ENCODE peak calls at places on chromosomes 3 and 15, in seven cellular contexts. U, R, C, N, T, H and K are unnamed samples.

GRCh38 chr3:132660745-132661067 is 577 bp downstream of the UBA5 start:
- DNase-seq in C (no peak), U (peak; percentile 47), N (no peak), T (no peak), H (peak; percentile 13), R (no peak), K (peak; percentile 15)

GRCh38 chr15:38589502-38589901 is 24.9 kb upstream of the RASGRP1 start:
- DNase-seq in C (peak; percentile 85), H (peak; percentile 86), N (no peak), U (no peak), T (no peak), R (no peak), K (peak; percentile 78)

GRCh38 chr15:45231061-45231576 is 20.9 kb upstream of the SLC28A2 start:
- DNase-seq in C (no peak), T (no peak), H (no peak), U (no peak), R (no peak), N (no peak), K (no peak)

GRCh38 chr3:32120480-32120879 is 14.1 kb downstream of the GPD1L start:
- DNase-seq in C (no peak), T (no peak), H (no peak), R (no peak), U (no peak), N (no peak), K (no peak)

GRCh38 chr15:41923424-41923999 is 29.7 kb upstream of the SPTBN5 start:
- DNase-seq in R (no peak), N (no peak), U (no peak), T (no peak), C (peak; percentile 47), H (no peak), K (no peak)

GRCh38 chr3:33186524-33187367 is 31.9 kb downstream of the SUSD5 start:
- DNase-seq in U (peak; percentile 93), N (no peak), H (peak; percentile 17), T (no peak), C (peak; percentile 24), R (no peak), K (no peak)

GRCh38 chr3:9468460-9468859 is 71.0 kb downstream of the SETD5 start:
- DNase-seq in N (no peak), H (no peak), R (no peak), C (no peak), U (no peak), T (no peak), K (no peak)

GRCh38 chr3:196992461-196993065 is 23.9 kb upstream of the PIGZ start:
- DNase-seq in N (no peak), U (no peak), T (no peak), H (no peak), R (no peak), C (no peak), K (no peak)

GRCh38 chr3:195709676-195710085 is 11.1 kb upstream of the MUC20 start:
- DNase-seq in R (no peak), N (no peak), T (no peak), U (no peak), C (no peak), H (no peak), K (no peak)

GRCh38 chr15:63047792-63048114 is 5.2 kb downstream of the TPM1 start:
- DNase-seq in T (no peak), C (no peak), U (no peak), R (no peak), N (no peak), H (no peak), K (no peak)

GRCh38 chr15:63044645-63045437 is 2.3 kb downstream of the TPM1 start:
- DNase-seq in R (peak; percentile 58), N (peak; percentile 72), T (no peak), H (no peak), U (peak; percentile 43), C (no peak), K (peak; percentile 56)

GRCh38 chr15:63046927-63047760 is 4.6 kb downstream of the TPM1 start:
- DNase-seq in R (no peak), C (peak; percentile 63), U (peak; percentile 40), T (no peak), N (no peak), H (no peak), K (no peak)

GRCh38 chr15:63044077-63044644 is 1.6 kb downstream of the TPM1 start:
- DNase-seq in U (no peak), C (no peak), R (no peak), T (no peak), N (no peak), H (no peak), K (no peak)

GRCh38 chr15:63045438-63046278 is 3.1 kb downstream of the TPM1 start:
- DNase-seq in N (no peak), R (no peak), C (peak; percentile 51), T (no peak), H (no peak), U (peak; percentile 49), K (peak; percentile 62)
- H3K4me3 ChIP-seq in N (peak overlapping the region; percentile 86), R (peak overlapping the region; percentile 54), C (peak overlapping the region; percentile 98), T (peak overlapping the region; percentile 70), H (peak overlapping the region; percentile 90), U (peak overlapping the region; percentile 77), K (peak overlapping the region; percentile 99)

DNA sequence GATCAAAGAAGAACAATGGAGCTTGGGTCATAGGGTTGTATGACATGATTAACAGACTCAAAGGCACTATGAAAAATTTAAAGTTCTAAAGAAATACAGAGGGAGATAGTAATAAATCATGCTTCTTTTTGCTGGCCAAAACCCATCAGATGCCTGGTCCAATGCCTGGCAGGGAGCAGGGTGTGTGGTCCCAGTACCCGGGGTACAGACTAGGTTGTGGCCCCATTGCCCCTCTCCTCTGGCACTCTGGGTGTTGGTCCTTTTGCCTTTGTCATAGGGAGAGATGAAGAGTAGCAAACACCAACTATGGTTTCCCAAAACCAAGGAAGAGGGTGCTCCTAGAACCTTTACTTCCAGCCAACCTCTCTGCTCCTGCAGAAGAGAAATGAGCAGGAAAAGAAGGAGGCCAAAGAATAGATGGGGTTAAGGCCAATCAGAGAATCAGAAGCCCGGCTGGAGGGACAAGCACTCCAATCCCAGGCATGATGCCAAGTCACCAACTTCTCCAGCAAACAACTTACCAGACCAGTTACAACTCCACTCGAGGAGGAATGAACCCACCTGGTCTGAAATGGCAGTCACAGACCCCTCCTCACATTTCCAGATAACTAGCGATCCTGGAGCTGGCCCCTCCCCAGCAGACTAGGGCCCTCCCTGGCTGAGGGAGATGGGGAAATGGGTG is 1.8 kb downstream of the IGDCC3 start:
- DNase-seq in H (no peak), U (no peak), C (no peak), N (no peak), R (no peak), T (no peak), K (no peak)
- H3K4me3 ChIP-seq in H (no peak overlapping the region), U (no peak overlapping the region), C (no peak overlapping the region), N (no peak overlapping the region), R (no peak overlapping the region), T (no peak overlapping the region), K (no peak overlapping the region)

GRCh38 chr15:78155355-78155939 is 6.3 kb downstream of the IDH3A start:
- DNase-seq in R (no peak), U (no peak), N (no peak), C (no peak), T (no peak), H (no peak), K (no peak)
- H3K4me3 ChIP-seq in R (no peak overlapping the region), U (no peak overlapping the region), N (peak overlapping the region; percentile 15), C (no peak overlapping the region), T (no peak overlapping the region), H (no peak overlapping the region), K (no peak overlapping the region)

DNA sequence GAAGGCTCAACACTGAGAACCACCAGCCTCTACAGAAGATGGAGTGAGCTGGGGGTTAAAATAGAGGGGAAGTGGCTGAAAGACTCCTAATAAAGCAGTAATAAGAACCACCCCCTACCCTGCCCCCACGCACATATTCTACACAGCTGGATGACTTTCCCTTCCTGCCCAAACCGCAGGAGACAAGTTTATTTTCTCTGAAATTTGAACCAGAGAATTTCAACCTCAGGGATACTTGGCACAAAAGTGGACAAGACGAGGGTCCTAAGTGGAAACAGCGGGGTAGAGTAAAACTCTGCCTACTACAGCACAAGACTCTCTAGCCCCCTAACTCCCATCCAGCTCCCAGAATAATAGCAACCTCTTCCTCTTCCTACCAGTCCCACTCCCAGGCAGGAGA is 28.4 kb downstream of the USF3 start:
- DNase-seq in H (peak; percentile 23), N (no peak), R (no peak), C (peak; percentile 3), T (no peak), U (no peak), K (peak; percentile 29)
- H3K4me3 ChIP-seq in H (no peak overlapping the region), N (no peak overlapping the region), R (no peak overlapping the region), C (no peak overlapping the region), T (no peak overlapping the region), U (no peak overlapping the region), K (no peak overlapping the region)

GRCh38 chr3:79767194-79767952 is 425 bp downstream of the ROBO1 start:
- DNase-seq in U (peak; percentile 68), H (peak; percentile 4), R (no peak), N (no peak), C (no peak), T (no peak), K (no peak)
- H3K4me3 ChIP-seq in U (peak overlapping the region; percentile 73), H (peak overlapping the region; percentile 36), R (no peak overlapping the region), N (peak overlapping the region; percentile 21), C (no peak overlapping the region), T (peak overlapping the region; percentile 3), K (no peak overlapping the region)

GRCh38 chr3:193871093-193871485 is 264.9 kb upstream of the HES1 start:
- DNase-seq in U (no peak), N (no peak), T (no peak), R (no peak), H (no peak), C (no peak), K (no peak)

GRCh38 chr3:193868590-193868989 is 267.4 kb upstream of the HES1 start:
- DNase-seq in U (no peak), C (no peak), H (no peak), R (no peak), N (no peak), T (no peak), K (no peak)

GRCh38 chr3:193872265-193872753 is 263.6 kb upstream of the HES1 start:
- DNase-seq in T (no peak), U (peak; percentile 72), C (peak; percentile 94), H (peak; percentile 74), R (no peak), N (no peak), K (peak; percentile 82)

GRCh38 chr3:193870376-193871092 is 265.4 kb upstream of the HES1 start:
- DNase-seq in H (no peak), C (no peak), U (no peak), R (no peak), T (no peak), N (no peak), K (no peak)

GRCh38 chr3:193869221-193870201 is 266.4 kb upstream of the HES1 start:
- DNase-seq in U (peak; percentile 69), N (peak; percentile 84), R (peak; percentile 43), T (no peak), H (peak; percentile 81), C (peak; percentile 52), K (peak; percentile 67)
- H3K4me3 ChIP-seq in U (no peak overlapping the region), N (no peak overlapping the region), R (no peak overlapping the region), T (peak overlapping the region; percentile 12), H (peak overlapping the region; percentile 6), C (no peak overlapping the region), K (no peak overlapping the region)